ENCODE peak calls at places on chromosomes 11 and 22, in six cellular contexts. S is GM23338, X is stomach, V is SK-N-SH, L is Panc1, Q is breast epithelium. K is an unnamed sample.

GRCh38 chr22:30444632-30445437 is 19.3 kb downstream of the MTFP1 start:
- DNase-seq in S (peak; percentile 89), X (peak; percentile 67), V (peak; percentile 86), L (no peak), Q (no peak), K (no peak)

GRCh38 chr22:49270595-49271368 is 556.9 kb downstream of the BRD1 start:
- DNase-seq in S (no peak), X (peak; percentile 21), V (no peak), L (no peak), Q (no peak), K (no peak)

GRCh38 chr22:19820880-19821522 is 33.7 kb downstream of the GNB1L start:
- DNase-seq in S (peak; percentile 47), X (peak; percentile 19), V (peak; percentile 47), L (no peak), Q (no peak), K (peak; percentile 58)

GRCh38 chr11:70230151-70230839 is 27.2 kb downstream of the FADD start:
- DNase-seq in S (no peak), X (no peak), V (no peak), L (no peak), Q (no peak), K (no peak)

GRCh38 chr22:50119768-50120251 is 30.0 kb downstream of the MOV10L1 start:
- DNase-seq in S (no peak), X (no peak), V (no peak), L (no peak), Q (no peak), K (peak; percentile 28)

GRCh38 chr22:30749272-30749671 is 54.6 kb downstream of the OSBP2 start:
- DNase-seq in S (no peak), X (no peak), V (no peak), L (no peak), Q (no peak), K (no peak)

GRCh38 chr11:62787005-62787759 is at the start of gene TMEM179B:
- DNase-seq in S (peak; percentile 100), X (peak; percentile 100), V (peak; percentile 97), L (peak; percentile 78), Q (peak; percentile 98), K (peak; percentile 99)

GRCh38 chr11:36702330-36703054 is 104.5 kb upstream of the RAG2 start:
- DNase-seq in S (peak; percentile 85), X (no peak), V (peak; percentile 73), L (peak; percentile 53), Q (no peak), K (no peak)

GRCh38 chr11:69493931-69494821 is 12.7 kb downstream of the LINC01488 start:
- DNase-seq in S (no peak), X (no peak), V (peak; percentile 74), L (no peak), Q (no peak), K (no peak)

GRCh38 chr11:102850973-102851745 is 7.8 kb upstream of the MMP3 start:
- DNase-seq in S (no peak), X (no peak), V (no peak), L (no peak), Q (no peak), K (no peak)

GRCh38 chr22:32473388-32473952 is 1.1 kb upstream of the FBXO7 start:
- DNase-seq in S (peak; percentile 83), X (no peak), V (peak; percentile 61), L (no peak), Q (no peak), K (no peak)

GRCh38 chr22:24503851-24504170 is 8.7 kb downstream of the UPB1 start:
- DNase-seq in S (no peak), X (peak; percentile 3), V (no peak), L (no peak), Q (no peak), K (no peak)

GRCh38 chr22:26770624-26771023 is 113.2 kb downstream of the MIAT start:
- DNase-seq in S (no peak), X (no peak), V (no peak), L (no peak), Q (no peak), K (no peak)

GRCh38 chr11:74672956-74673895 is 58.0 kb downstream of the CHRDL2 start:
- DNase-seq in S (no peak), X (peak; percentile 48), V (peak; percentile 77), L (no peak), Q (peak; percentile 53), K (peak; percentile 93)

GRCh38 chr11:72239296-72239848 is 4.6 kb downstream of the PHOX2A start:
- DNase-seq in S (peak; percentile 78), X (no peak), V (peak; percentile 72), L (no peak), Q (no peak), K (peak; percentile 89)

GRCh38 chr11:72236774-72237111 is 7.2 kb downstream of the PHOX2A start:
- DNase-seq in S (no peak), X (no peak), V (no peak), L (no peak), Q (no peak), K (no peak)

GRCh38 chr11:72238492-72239295 is 5.3 kb downstream of the PHOX2A start:
- DNase-seq in S (peak; percentile 32), X (no peak), V (peak; percentile 63), L (no peak), Q (no peak), K (peak; percentile 72)

GRCh38 chr11:72237112-72237931 is 6.7 kb downstream of the PHOX2A start:
- DNase-seq in S (no peak), X (no peak), V (peak; percentile 74), L (no peak), Q (no peak), K (peak; percentile 63)

DNA sequence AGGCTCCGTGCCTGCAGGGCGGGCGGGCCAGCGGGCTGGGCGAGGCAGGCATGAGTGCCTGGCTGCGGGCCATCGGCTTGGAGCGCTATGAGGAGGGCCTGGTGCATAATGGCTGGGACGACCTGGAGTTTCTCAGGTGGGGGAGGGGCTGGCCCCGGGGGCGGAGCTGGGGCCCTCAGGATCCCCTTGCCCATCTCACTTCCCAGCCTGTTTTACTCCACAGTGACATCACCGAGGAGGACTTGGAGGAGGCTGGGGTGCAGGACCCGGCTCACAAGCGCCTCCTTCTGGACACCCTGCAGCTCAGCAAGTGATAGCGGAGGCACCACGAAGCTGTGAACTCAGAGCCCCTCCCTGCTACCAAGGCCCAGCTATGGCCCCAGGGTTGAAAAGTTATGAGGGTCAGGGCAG is 5.9 kb downstream of the PHOX2A start:
- DNase-seq in S (peak; percentile 95), X (peak; percentile 53), V (peak; percentile 87), L (peak; percentile 27), Q (no peak), K (peak; percentile 90)
- TF ChIP-seq POLR2AphosphoS5 in S (peak; percentile 33), X (no peak), V (peak; percentile 25), L (no peak), Q (no peak), K (peak; percentile 13)

GRCh38 chr22:42336527-42337227 is 66.2 kb upstream of the TCF20 start:
- DNase-seq in S (no peak), X (no peak), V (peak; percentile 51), L (no peak), Q (no peak), K (no peak)
- H3K4me3 ChIP-seq in S (no peak overlapping the region), X (no peak overlapping the region), V (no peak overlapping the region), L (no peak overlapping the region), Q (no peak overlapping the region), K (no peak overlapping the region)

GRCh38 chr11:71447791-71448256 is 369 bp downstream of the DHCR7 start:
- DNase-seq in S (peak; percentile 68), X (peak; percentile 41), V (peak; percentile 79), L (no peak), Q (no peak), K (no peak)

GRCh38 chr11:71450507-71450906 is 2.3 kb upstream of the DHCR7 start:
- DNase-seq in S (no peak), X (no peak), V (no peak), L (no peak), Q (no peak), K (no peak)

GRCh38 chr11:71449596-71449995 is 1.4 kb upstream of the DHCR7 start:
- DNase-seq in S (no peak), X (no peak), V (no peak), L (no peak), Q (no peak), K (peak; percentile 48)

GRCh38 chr11:71446942-71447688 is 1.1 kb downstream of the DHCR7 start:
- DNase-seq in S (no peak), X (no peak), V (no peak), L (no peak), Q (peak; percentile 51), K (peak; percentile 73)

DNA sequence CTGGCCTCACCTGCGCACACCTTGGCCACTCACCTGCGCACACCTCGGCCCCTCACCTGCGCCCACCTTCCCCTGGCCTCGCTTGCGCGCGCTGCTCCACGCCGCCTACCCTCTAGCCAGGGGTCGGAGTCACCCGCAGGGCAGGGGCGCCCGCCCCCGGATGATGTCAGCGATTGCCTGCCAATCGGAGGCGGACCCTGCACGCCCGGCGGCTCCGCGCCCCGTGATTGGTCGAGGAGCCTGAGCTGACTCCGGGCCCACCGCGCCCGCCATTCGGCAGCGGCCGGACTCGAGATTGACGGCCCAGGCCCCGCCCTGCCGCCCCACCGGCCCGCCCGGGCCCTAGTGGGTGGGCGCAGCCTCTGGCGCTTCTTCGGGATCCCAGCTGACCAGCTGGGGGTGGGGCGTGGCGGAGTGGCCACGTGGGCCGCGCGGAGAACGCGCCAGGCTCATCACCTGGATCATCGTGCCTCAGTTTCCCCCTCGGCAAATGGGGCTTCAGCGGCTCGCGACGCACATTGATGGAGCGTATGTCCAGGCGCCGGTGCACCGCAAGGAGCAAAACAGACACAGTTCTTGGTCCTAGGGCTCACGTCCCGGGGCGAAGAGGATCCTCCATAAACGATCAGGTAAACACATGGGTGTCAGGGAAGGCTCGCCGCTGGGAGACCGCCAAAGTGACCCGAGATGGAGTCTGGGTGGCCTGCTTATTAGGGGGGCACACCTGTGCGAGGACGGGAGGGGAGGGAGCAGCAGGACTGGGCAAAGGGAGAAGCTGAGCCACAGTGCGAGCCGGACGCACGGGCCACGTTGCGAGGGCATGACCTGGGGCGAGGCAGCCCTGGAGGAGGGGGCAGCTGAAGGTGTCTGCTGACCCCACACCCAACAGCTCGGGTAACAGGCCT is at the start of gene DHCR7:
- DNase-seq in S (peak; percentile 96), X (peak; percentile 98), V (peak; percentile 98), L (peak; percentile 36), Q (peak; percentile 92), K (peak; percentile 97)
- TF ChIP-seq POLR2AphosphoS5 in S (peak; percentile 99), X (peak; percentile 60), V (no peak), L (no peak), Q (peak; percentile 24), K (peak; percentile 40)

GRCh38 chr11:119167933-119168332 is 592 bp upstream of the NLRX1 start:
- DNase-seq in S (no peak), X (peak; percentile 65), V (no peak), L (no peak), Q (no peak), K (no peak)

GRCh38 chr11:119166368-119167076 is 2.0 kb upstream of the NLRX1 start:
- DNase-seq in S (no peak), X (no peak), V (no peak), L (peak; percentile 30), Q (no peak), K (no peak)

GRCh38 chr11:119168471-119169271 is at the start of gene NLRX1:
- DNase-seq in S (peak; percentile 92), X (peak; percentile 85), V (peak; percentile 98), L (peak; percentile 61), Q (peak; percentile 88), K (peak; percentile 93)

GRCh38 chr11:119172513-119172912 is 4.0 kb downstream of the NLRX1 start:
- DNase-seq in S (no peak), X (no peak), V (no peak), L (no peak), Q (no peak), K (no peak)

DNA sequence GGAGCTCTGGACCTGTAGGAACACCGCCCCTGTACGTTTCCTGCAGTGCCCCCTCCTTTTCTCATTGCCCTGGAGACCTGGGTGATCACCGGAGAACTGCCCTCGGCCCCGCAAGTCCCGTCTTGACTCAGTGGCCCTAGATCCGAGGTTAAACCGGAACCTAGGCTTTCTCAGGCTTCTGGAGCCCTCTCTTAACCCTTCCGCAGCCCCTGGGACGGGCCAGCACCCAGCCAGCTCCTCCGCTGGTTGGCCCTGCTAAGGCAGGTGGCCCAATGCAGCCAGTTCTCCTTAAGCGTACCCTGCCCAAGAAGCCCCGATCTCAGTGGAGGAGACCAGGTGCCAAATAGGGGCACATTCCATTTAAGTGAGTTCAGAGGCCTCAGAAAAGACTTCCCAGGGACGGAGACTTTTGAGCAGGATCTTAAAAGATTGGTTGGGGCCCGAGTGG is 771 bp downstream of the NLRX1 start:
- DNase-seq in S (peak; percentile 92), X (peak; percentile 33), V (no peak), L (no peak), Q (no peak), K (peak; percentile 72)
- H3K4me3 ChIP-seq in S (peak overlapping the region; percentile 90), X (peak overlapping the region; percentile 70), V (peak overlapping the region; percentile 61), L (peak overlapping the region; percentile 88), Q (peak overlapping the region; percentile 87), K (peak overlapping the region; percentile 79)

K was measured in sigmoid colon.